ENCODE peak calls at places on chromosome 1, in ten cellular contexts. F, D, Q, M, L, R, U, A, S and G are unnamed samples.

GRCh38 chr1:44501022-44501910 is 96.2 kb downstream of the RNF220 start:
- DNase-seq in R (no peak), F (no peak), L (no peak), S (no peak), A (no peak), M (no peak), Q (no peak), D (no peak), U (no peak), G (no peak)

GRCh38 chr1:186849824-186850223 is 21.1 kb downstream of the PLA2G4A start:
- DNase-seq in A (no peak), R (no peak), M (no peak), Q (no peak), F (peak; percentile 22), D (no peak), S (no peak), L (no peak), U (no peak), G (no peak)

GRCh38 chr1:201254625-201255469 is 28.5 kb upstream of the PKP1 start:
- DNase-seq in A (no peak), U (no peak), L (peak; percentile 51), R (no peak), S (no peak), Q (no peak), M (peak; percentile 83), D (peak; percentile 62), F (peak; percentile 29), G (peak; percentile 45)

GRCh38 chr1:183039985-183040447 is 16.8 kb downstream of the LAMC1 start:
- DNase-seq in R (no peak), Q (no peak), F (peak; percentile 93), D (no peak), U (no peak), A (peak; percentile 85), M (no peak), L (no peak), S (no peak), G (peak; percentile 65)

GRCh38 chr1:228956864-228957263 is 221.6 kb downstream of the RHOU start:
- DNase-seq in L (no peak), S (no peak), R (no peak), D (no peak), F (peak; percentile 70), A (no peak), Q (no peak), M (no peak), U (no peak), G (no peak)

GRCh38 chr1:3668585-3669300 is 16.4 kb downstream of the TP73 start:
- DNase-seq in U (no peak), S (no peak), Q (peak; percentile 75), A (no peak), D (peak; percentile 90), F (peak; percentile 16), M (peak; percentile 93), R (peak; percentile 79), L (peak; percentile 87), G (peak; percentile 32)

GRCh38 chr1:40625076-40625475 is 40.4 kb downstream of the RIMS3 start:
- DNase-seq in R (no peak), D (no peak), F (no peak), L (no peak), M (no peak), A (no peak), Q (no peak), S (no peak), U (no peak), G (peak; percentile 26)

GRCh38 chr1:239179001-239179400 is 207.4 kb upstream of the CHRM3 start:
- DNase-seq in D (no peak), F (no peak), Q (no peak), U (no peak), A (no peak), L (no peak), M (no peak), S (no peak), R (no peak), G (no peak)

GRCh38 chr1:214453109-214453722 is 98.2 kb downstream of the PTPN14 start:
- DNase-seq in Q (peak; percentile 54), D (no peak), A (peak; percentile 70), S (no peak), U (no peak), L (no peak), F (peak; percentile 83), M (no peak), R (no peak), G (peak; percentile 87)

GRCh38 chr1:63545780-63546179 is 22.5 kb downstream of the EFCAB7 start:
- DNase-seq in L (no peak), Q (no peak), A (no peak), F (peak; percentile 64), D (no peak), S (no peak), M (no peak), U (no peak), R (no peak), G (peak; percentile 70)

GRCh38 chr1:116374340-116375164 is 1.5 kb downstream of the ATP1A1 start:
- DNase-seq in L (peak; percentile 33), S (no peak), U (no peak), A (no peak), M (no peak), R (no peak), Q (no peak), F (no peak), D (no peak), G (peak; percentile 13)

GRCh38 chr1:241356519-241357365 is at the start of gene RGS7:
- DNase-seq in R (peak; percentile 45), L (peak; percentile 18), M (peak; percentile 51), A (peak; percentile 27), D (peak; percentile 35), F (peak; percentile 52), U (no peak), S (no peak), Q (no peak), G (peak; percentile 59)

GRCh38 chr1:8981169-8981568 is 35.5 kb downstream of the CA6 start:
- DNase-seq in A (no peak), F (no peak), R (no peak), Q (no peak), U (no peak), L (no peak), S (no peak), M (no peak), D (no peak), G (no peak)
- H3K4me3 ChIP-seq in A (no peak overlapping the region), F (no peak overlapping the region), R (no peak overlapping the region), Q (no peak overlapping the region), U (no peak overlapping the region), L (no peak overlapping the region), S (no peak overlapping the region), M (no peak overlapping the region), D (no peak overlapping the region), G (no peak overlapping the region)

GRCh38 chr1:118826669-118827068 is 161.5 kb downstream of the TBX15 start:
- DNase-seq in D (no peak), L (no peak), U (no peak), R (no peak), M (no peak), A (no peak), F (no peak), Q (no peak), S (no peak), G (no peak)

GRCh38 chr1:118825619-118826018 is 162.5 kb downstream of the TBX15 start:
- DNase-seq in M (no peak), U (no peak), L (no peak), S (no peak), D (no peak), A (no peak), Q (no peak), F (no peak), R (no peak), G (no peak)

GRCh38 chr1:118821801-118822200 is 166.3 kb downstream of the TBX15 start:
- DNase-seq in U (no peak), A (peak; percentile 23), Q (no peak), L (no peak), S (no peak), F (peak; percentile 55), M (no peak), D (no peak), R (no peak), G (peak; percentile 4)

DNA sequence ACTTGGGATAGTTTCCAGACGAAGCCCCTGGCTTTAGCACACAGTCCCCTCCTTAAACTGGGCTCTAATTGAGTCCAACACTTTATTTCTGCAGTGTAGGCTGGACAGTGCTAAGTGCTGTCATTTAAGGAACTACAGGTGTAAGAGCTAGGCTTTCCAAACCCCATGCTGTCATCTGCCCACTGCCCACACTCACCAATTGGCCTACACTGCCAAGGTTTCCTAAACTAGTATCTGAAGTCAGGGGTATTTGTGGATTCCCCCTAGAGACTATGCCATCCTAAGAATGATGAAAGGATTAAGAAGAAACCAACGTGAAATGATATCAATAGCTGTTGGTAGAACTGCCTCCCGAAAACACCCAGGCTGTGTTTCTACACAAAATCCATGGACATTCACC is 160.9 kb downstream of the TBX15 start:
- DNase-seq in S (no peak), L (no peak), A (no peak), M (no peak), Q (no peak), F (no peak), U (no peak), D (no peak), R (no peak), G (no peak)
- H3K4me3 ChIP-seq in S (no peak overlapping the region), L (no peak overlapping the region), A (no peak overlapping the region), M (no peak overlapping the region), Q (no peak overlapping the region), F (no peak overlapping the region), U (no peak overlapping the region), D (no peak overlapping the region), R (no peak overlapping the region), G (no peak overlapping the region)

GRCh38 chr1:91503332-91503900 is 2.8 kb downstream of the CDC7 start:
- DNase-seq in R (no peak), Q (no peak), F (no peak), D (no peak), U (no peak), S (no peak), A (no peak), L (no peak), M (no peak), G (no peak)

GRCh38 chr1:91500756-91501526 is at the start of gene CDC7:
- DNase-seq in A (peak; percentile 80), U (peak; percentile 93), D (peak; percentile 92), F (peak; percentile 93), M (peak; percentile 94), S (peak; percentile 58), R (peak; percentile 95), L (peak; percentile 87), Q (peak; percentile 78), G (peak; percentile 96)

GRCh38 chr1:91501527-91501859 is 842 bp downstream of the CDC7 start:
- DNase-seq in L (no peak), A (peak; percentile 12), F (no peak), R (no peak), D (no peak), Q (peak; percentile 49), S (no peak), U (no peak), M (no peak), G (peak; percentile 64)

GRCh38 chr1:91502882-91503184 is 2.2 kb downstream of the CDC7 start:
- DNase-seq in M (no peak), L (no peak), F (peak; percentile 49), A (peak; percentile 4), S (no peak), U (no peak), R (no peak), Q (no peak), D (no peak), G (peak; percentile 67)

GRCh38 chr1:91502138-91502881 is 1.7 kb downstream of the CDC7 start:
- DNase-seq in F (no peak), Q (no peak), M (no peak), A (no peak), U (no peak), D (no peak), S (no peak), L (no peak), R (no peak), G (no peak)
- H3K4me3 ChIP-seq in F (peak overlapping the region; percentile 87), Q (peak overlapping the region; percentile 70), M (no peak overlapping the region), A (peak overlapping the region; percentile 87), U (peak overlapping the region; percentile 78), D (no peak overlapping the region), S (no peak overlapping the region), L (no peak overlapping the region), R (no peak overlapping the region), G (peak overlapping the region; percentile 83)

GRCh38 chr1:108645479-108646184 is 15.3 kb downstream of the HENMT1 start:
- DNase-seq in S (no peak), F (no peak), R (no peak), Q (no peak), L (no peak), D (no peak), M (no peak), A (no peak), U (no peak), G (no peak)
- H3K4me3 ChIP-seq in S (no peak overlapping the region), F (no peak overlapping the region), R (no peak overlapping the region), Q (no peak overlapping the region), L (no peak overlapping the region), D (no peak overlapping the region), M (no peak overlapping the region), A (no peak overlapping the region), U (no peak overlapping the region), G (no peak overlapping the region)